ENCODE peak calls at places on chromosome 2, in five cellular contexts. One of them, this sample, is unnamed.

GRCh38 chr2:127661072-127661618 is 14.2 kb downstream of the LIMS2 start:
- DNase-seq in uterus: no peak
- DNase-seq in CD8-positive, alpha-beta T cell: no peak
- DNase-seq in upper lobe of left lung: peak
- DNase-seq in BJ: no peak
- DNase-seq in this sample: no peak

GRCh38 chr2:162282765-162283425 is 35.6 kb downstream of the IFIH1 start:
- DNase-seq in uterus: no peak
- DNase-seq in CD8-positive, alpha-beta T cell: no peak
- DNase-seq in upper lobe of left lung: no peak
- DNase-seq in BJ: no peak
- DNase-seq in this sample: no peak

GRCh38 chr2:143264851-143265250 is 135.6 kb downstream of the ARHGAP15 start:
- DNase-seq in uterus: no peak
- DNase-seq in CD8-positive, alpha-beta T cell: no peak
- DNase-seq in upper lobe of left lung: no peak
- DNase-seq in BJ: peak
- DNase-seq in this sample: no peak

GRCh38 chr2:183244300-183244849 is 120.1 kb downstream of the NUP35 start:
- DNase-seq in uterus: no peak
- DNase-seq in CD8-positive, alpha-beta T cell: no peak
- DNase-seq in upper lobe of left lung: no peak
- DNase-seq in BJ: no peak
- DNase-seq in this sample: no peak

GRCh38 chr2:32977228-32977758 is 30.5 kb downstream of the LTBP1 start:
- DNase-seq in uterus: no peak
- DNase-seq in CD8-positive, alpha-beta T cell: no peak
- DNase-seq in upper lobe of left lung: peak
- DNase-seq in BJ: no peak
- DNase-seq in this sample: no peak

GRCh38 chr2:37781028-37781427 is 109.6 kb upstream of the CDC42EP3 start:
- DNase-seq in uterus: no peak
- DNase-seq in CD8-positive, alpha-beta T cell: no peak
- DNase-seq in upper lobe of left lung: no peak
- DNase-seq in BJ: no peak
- DNase-seq in this sample: no peak

GRCh38 chr2:69200107-69200520 is 186.9 kb downstream of the GFPT1 start:
- DNase-seq in uterus: peak
- DNase-seq in CD8-positive, alpha-beta T cell: no peak
- DNase-seq in upper lobe of left lung: peak
- DNase-seq in BJ: peak
- DNase-seq in this sample: no peak

GRCh38 chr2:223057545-223057944 is 5.6 kb downstream of the KCNE4 start:
- DNase-seq in uterus: no peak
- DNase-seq in CD8-positive, alpha-beta T cell: no peak
- DNase-seq in upper lobe of left lung: no peak
- DNase-seq in BJ: no peak
- DNase-seq in this sample: no peak

GRCh38 chr2:144533221-144533620 is 13.3 kb upstream of the ZEB2 start:
- DNase-seq in uterus: no peak
- DNase-seq in CD8-positive, alpha-beta T cell: no peak
- DNase-seq in upper lobe of left lung: no peak
- DNase-seq in BJ: no peak
- DNase-seq in this sample: no peak

GRCh38 chr2:84452624-84453023 is 6.5 kb downstream of the SUCLG1 start:
- DNase-seq in uterus: no peak
- DNase-seq in CD8-positive, alpha-beta T cell: no peak
- DNase-seq in upper lobe of left lung: no peak
- DNase-seq in BJ: no peak
- DNase-seq in this sample: no peak

GRCh38 chr2:86301711-86302202 is 35.7 kb downstream of the REEP1 start:
- DNase-seq in uterus: no peak
- DNase-seq in CD8-positive, alpha-beta T cell: no peak
- DNase-seq in upper lobe of left lung: no peak
- DNase-seq in BJ: no peak
- DNase-seq in this sample: no peak

GRCh38 chr2:15177103-15177502 is 384.0 kb downstream of the NBAS start:
- DNase-seq in uterus: no peak
- DNase-seq in CD8-positive, alpha-beta T cell: peak
- DNase-seq in upper lobe of left lung: no peak
- DNase-seq in BJ: no peak
- DNase-seq in this sample: no peak

GRCh38 chr2:238562446-238562845 is 135.7 kb downstream of the ASB1 start:
- DNase-seq in uterus: no peak
- DNase-seq in CD8-positive, alpha-beta T cell: no peak
- DNase-seq in upper lobe of left lung: no peak
- DNase-seq in BJ: no peak
- DNase-seq in this sample: no peak

GRCh38 chr2:72963423-72964145 is 46.3 kb downstream of the EMX1 start:
- DNase-seq in uterus: no peak
- DNase-seq in CD8-positive, alpha-beta T cell: no peak
- DNase-seq in upper lobe of left lung: no peak
- DNase-seq in BJ: no peak
- DNase-seq in this sample: no peak

GRCh38 chr2:241851325-241852115 is 7.2 kb downstream of the PDCD1 start:
- DNase-seq in uterus: no peak
- DNase-seq in CD8-positive, alpha-beta T cell: no peak
- DNase-seq in upper lobe of left lung: no peak
- DNase-seq in BJ: no peak
- DNase-seq in this sample: no peak

GRCh38 chr2:65354773-65355172 is 77.6 kb downstream of the SPRED2 start:
- DNase-seq in uterus: no peak
- DNase-seq in CD8-positive, alpha-beta T cell: no peak
- DNase-seq in upper lobe of left lung: peak
- DNase-seq in BJ: no peak
- DNase-seq in this sample: no peak

GRCh38 chr2:210502997-210503621 is 26.6 kb upstream of the LANCL1 start:
- DNase-seq in uterus: no peak
- DNase-seq in CD8-positive, alpha-beta T cell: no peak
- DNase-seq in upper lobe of left lung: peak
- DNase-seq in BJ: no peak
- DNase-seq in this sample: no peak

GRCh38 chr2:175282300-175282699 is 100.8 kb upstream of the ATP5MC3 start:
- DNase-seq in uterus: no peak
- DNase-seq in CD8-positive, alpha-beta T cell: no peak
- DNase-seq in upper lobe of left lung: no peak
- DNase-seq in BJ: peak
- DNase-seq in this sample: no peak

GRCh38 chr2:20205915-20206524 is 18.9 kb downstream of the SDC1 start:
- DNase-seq in uterus: no peak
- DNase-seq in CD8-positive, alpha-beta T cell: no peak
- DNase-seq in upper lobe of left lung: peak
- DNase-seq in BJ: no peak
- DNase-seq in this sample: no peak

GRCh38 chr2:26897807-26898479 is 50.0 kb downstream of the DPYSL5 start:
- DNase-seq in uterus: no peak
- DNase-seq in CD8-positive, alpha-beta T cell: no peak
- DNase-seq in upper lobe of left lung: no peak
- DNase-seq in BJ: no peak
- DNase-seq in this sample: no peak

GRCh38 chr2:142082363-142082762 is 48.5 kb downstream of the LRP1B start:
- DNase-seq in uterus: no peak
- DNase-seq in CD8-positive, alpha-beta T cell: no peak
- DNase-seq in upper lobe of left lung: no peak
- DNase-seq in BJ: no peak
- DNase-seq in this sample: no peak

GRCh38 chr2:142642654-142643053 is 234.8 kb upstream of the KYNU start:
- DNase-seq in uterus: no peak
- DNase-seq in CD8-positive, alpha-beta T cell: no peak
- DNase-seq in upper lobe of left lung: no peak
- DNase-seq in BJ: no peak
- DNase-seq in this sample: no peak

GRCh38 chr2:141496805-141497204 is 634.0 kb downstream of the LRP1B start:
- DNase-seq in uterus: no peak
- DNase-seq in CD8-positive, alpha-beta T cell: no peak
- DNase-seq in upper lobe of left lung: no peak
- DNase-seq in BJ: no peak
- DNase-seq in this sample: no peak

GRCh38 chr2:38254796-38255195 is 122.3 kb downstream of the ATL2 start:
- DNase-seq in uterus: no peak
- DNase-seq in CD8-positive, alpha-beta T cell: no peak
- DNase-seq in upper lobe of left lung: no peak
- DNase-seq in BJ: no peak
- DNase-seq in this sample: no peak

GRCh38 chr2:177998006-177998405 is 74.6 kb downstream of the PDE11A start:
- DNase-seq in uterus: no peak
- DNase-seq in CD8-positive, alpha-beta T cell: no peak
- DNase-seq in upper lobe of left lung: no peak
- DNase-seq in BJ: peak
- DNase-seq in this sample: no peak

GRCh38 chr2:182435754-182436153 is 8.9 kb upstream of the PDE1A start:
- DNase-seq in uterus: no peak
- DNase-seq in CD8-positive, alpha-beta T cell: no peak
- DNase-seq in upper lobe of left lung: no peak
- DNase-seq in BJ: no peak
- DNase-seq in this sample: no peak

GRCh38 chr2:140023291-140023690 is 1243.1 kb upstream of the NXPH2 start:
- DNase-seq in uterus: no peak
- DNase-seq in CD8-positive, alpha-beta T cell: no peak
- DNase-seq in upper lobe of left lung: no peak
- DNase-seq in BJ: no peak
- DNase-seq in this sample: no peak

DNA sequence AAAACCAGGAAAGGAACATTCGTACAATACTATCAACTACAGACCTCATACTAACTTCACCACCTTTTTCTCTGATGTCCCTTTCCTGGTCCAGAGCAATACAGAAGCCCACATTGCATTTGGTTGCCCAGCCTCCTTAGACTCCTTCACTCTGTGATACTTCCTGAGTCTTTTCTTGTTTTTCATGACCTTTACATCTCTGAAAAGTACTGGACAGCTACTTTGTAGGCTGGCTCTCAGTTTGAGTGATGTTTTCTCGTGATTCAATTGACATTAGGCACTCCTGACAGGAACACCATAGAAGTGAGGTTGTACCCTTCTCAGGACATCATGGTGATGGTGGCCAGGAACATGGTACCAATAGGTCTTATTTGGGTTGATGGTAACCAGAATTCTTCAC is 185.9 kb upstream of the SLC39A10 start:
- DNase-seq in uterus: no peak
- DNase-seq in CD8-positive, alpha-beta T cell: no peak
- DNase-seq in upper lobe of left lung: no peak
- DNase-seq in BJ: no peak
- DNase-seq in this sample: no peak
- TF ChIP-seq CTCF in uterus: no peak
- TF ChIP-seq CTCF in CD8-positive, alpha-beta T cell: no peak
- TF ChIP-seq CTCF in upper lobe of left lung: no peak
- TF ChIP-seq CTCF in BJ: no peak
- TF ChIP-seq CTCF in this sample: no peak

DNA sequence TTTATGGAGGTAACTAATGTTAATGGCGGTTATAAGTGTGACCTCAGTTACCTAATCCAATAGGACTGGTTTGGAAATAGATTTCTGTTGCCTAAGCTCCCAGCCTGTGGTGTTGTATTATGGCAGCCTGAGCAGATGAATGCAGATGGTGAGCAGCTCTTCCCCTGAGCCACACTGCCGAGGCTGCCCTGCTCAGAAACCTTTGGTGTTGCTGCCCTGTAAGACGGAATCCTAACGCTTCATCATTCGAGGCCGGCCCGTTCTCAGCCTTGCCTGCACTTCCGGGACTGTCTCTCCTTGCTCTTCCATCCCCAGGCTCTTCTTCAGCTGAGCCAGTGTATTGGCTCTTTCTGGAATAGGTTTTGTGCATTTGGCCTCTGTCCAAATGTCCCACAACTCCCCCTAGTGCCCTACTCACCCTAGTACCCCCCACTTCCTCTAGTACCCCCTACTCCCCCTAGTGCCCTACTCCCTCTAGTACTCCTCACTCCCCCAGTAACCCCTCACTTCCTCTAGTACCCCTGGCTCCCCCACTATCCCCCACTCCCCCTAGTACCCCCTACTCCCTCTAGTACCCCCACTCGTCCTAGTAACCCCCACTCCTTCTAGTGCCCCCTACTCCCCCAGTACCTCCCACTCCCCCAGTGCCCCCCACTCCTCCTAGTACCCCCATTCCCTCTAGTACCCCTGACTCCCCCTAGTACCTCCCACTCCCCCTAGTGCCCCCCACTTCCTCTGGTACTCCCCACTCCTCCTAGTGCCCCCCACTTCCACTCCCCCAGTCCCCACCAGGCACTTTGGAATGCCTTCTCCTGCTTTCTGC is 106.0 kb upstream of the TAF1B start:
- DNase-seq in uterus: no peak
- DNase-seq in CD8-positive, alpha-beta T cell: no peak
- DNase-seq in upper lobe of left lung: no peak
- DNase-seq in BJ: no peak
- DNase-seq in this sample: no peak
- TF ChIP-seq CTCF in uterus: no peak
- TF ChIP-seq CTCF in CD8-positive, alpha-beta T cell: no peak
- TF ChIP-seq CTCF in upper lobe of left lung: no peak
- TF ChIP-seq CTCF in BJ: peak
- TF ChIP-seq CTCF in this sample: no peak

DNA sequence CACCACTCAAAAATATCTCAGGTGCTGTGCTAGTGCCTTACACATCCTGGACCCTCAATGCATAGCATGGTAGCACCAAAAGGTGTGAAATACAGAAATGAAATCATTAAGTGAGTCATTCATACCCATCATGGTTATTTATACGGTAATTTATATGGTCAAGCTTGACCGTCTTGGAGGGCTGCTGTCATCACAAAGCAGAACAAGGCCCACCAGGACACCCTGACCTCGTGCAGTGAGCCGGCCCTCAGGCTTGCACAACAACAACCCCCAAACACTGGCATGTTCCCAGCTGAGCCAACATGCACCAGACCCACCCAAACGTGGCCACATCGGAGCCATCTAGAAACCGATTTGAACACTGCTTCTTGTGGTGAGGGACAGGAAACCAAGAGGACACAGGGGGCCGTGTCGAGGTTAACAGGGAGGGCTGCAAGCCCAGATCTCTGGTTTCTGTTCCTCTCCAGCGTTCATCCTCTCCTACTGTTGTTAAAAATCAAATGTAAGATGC is 378.5 kb upstream of the ID2 start:
- DNase-seq in uterus: peak
- DNase-seq in CD8-positive, alpha-beta T cell: peak
- DNase-seq in upper lobe of left lung: peak
- DNase-seq in BJ: no peak
- DNase-seq in this sample: no peak
- TF ChIP-seq CTCF in uterus: no peak
- TF ChIP-seq CTCF in CD8-positive, alpha-beta T cell: peak
- TF ChIP-seq CTCF in upper lobe of left lung: no peak
- TF ChIP-seq CTCF in BJ: no peak
- TF ChIP-seq CTCF in this sample: no peak

DNA sequence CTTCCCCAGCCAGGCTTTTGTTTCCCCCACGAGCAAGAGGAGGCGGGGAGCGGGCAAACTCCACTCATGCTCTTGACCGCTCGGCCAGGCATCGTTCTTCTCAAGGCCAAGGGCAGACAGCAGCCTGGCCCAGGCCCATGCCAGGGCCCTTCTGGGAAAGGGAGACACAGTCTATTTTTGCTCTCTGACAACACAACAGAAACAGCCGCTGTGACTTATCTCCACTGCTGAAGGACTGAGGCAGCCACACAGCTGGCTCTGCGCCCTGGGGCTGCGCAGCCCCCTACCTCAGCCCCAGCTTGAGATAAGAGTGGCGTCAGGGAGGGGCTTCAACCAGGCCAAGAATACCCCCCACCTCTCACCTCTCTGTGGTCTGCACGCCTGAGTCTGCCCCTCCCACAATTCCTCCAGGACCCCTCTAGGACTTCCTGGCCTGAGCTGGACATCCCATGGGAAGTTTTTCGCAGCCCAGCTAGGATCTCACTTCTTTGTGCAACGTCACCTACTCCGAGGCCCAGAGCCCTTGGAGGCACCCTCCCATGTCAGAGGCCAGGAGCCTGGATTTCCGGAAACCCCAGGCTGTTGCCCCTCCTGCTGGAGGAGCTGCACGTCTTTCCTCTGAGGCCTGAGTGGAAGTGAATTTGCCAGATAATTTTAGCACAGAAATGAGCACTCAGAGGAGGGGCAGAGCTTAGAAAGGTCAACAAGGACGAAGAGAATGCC is 118.9 kb upstream of the OTOS start:
- DNase-seq in uterus: peak
- DNase-seq in CD8-positive, alpha-beta T cell: no peak
- DNase-seq in upper lobe of left lung: no peak
- DNase-seq in BJ: no peak
- DNase-seq in this sample: peak
- TF ChIP-seq CTCF in uterus: no peak
- TF ChIP-seq CTCF in CD8-positive, alpha-beta T cell: no peak
- TF ChIP-seq CTCF in upper lobe of left lung: no peak
- TF ChIP-seq CTCF in BJ: no peak
- TF ChIP-seq CTCF in this sample: no peak